ENCODE peak calls at places on chromosomes 1 and 21, in ten cellular contexts. C is cardiac fibroblast, R is BE2C, N is ovary, E is A549, O is mucosa of descending colon, I is GM13977, T is epithelial cell of esophagus, V is H9, S is mesothelial cell of epicardium. L is an unnamed sample.
A peak's percentile ranks its signal among the peaks of the same experiment; 100 is the strongest.

GRCh38 chr1:63322944-63323865 is 838 bp downstream of the FOXD3 start:
- DNase-seq in C (peak; percentile 16), R (peak; percentile 18), N (no peak), E (peak; percentile 36), O (peak; percentile 42), I (peak; percentile 50), T (peak; percentile 34), V (peak; percentile 74), S (peak; percentile 55), L (peak; percentile 68)

GRCh38 chr1:208171615-208172388 is 72.4 kb downstream of the PLXNA2 start:
- DNase-seq in C (no peak), R (no peak), N (no peak), E (no peak), O (no peak), I (no peak), T (no peak), V (no peak), S (no peak), L (no peak)

GRCh38 chr21:33036430-33037162 is 10.9 kb downstream of the OLIG2 start:
- DNase-seq in C (peak; percentile 65), R (no peak), N (no peak), E (no peak), O (peak; percentile 8), I (peak; percentile 35), T (peak; percentile 39), V (no peak), S (no peak), L (peak; percentile 51)

GRCh38 chr1:60622486-60622885 is 459.9 kb upstream of the NFIA start:
- DNase-seq in C (no peak), R (no peak), N (no peak), E (no peak), O (no peak), I (no peak), T (no peak), V (no peak), S (no peak), L (no peak)

GRCh38 chr1:89578940-89579684 is 53.8 kb upstream of the LRRC8C start:
- DNase-seq in C (no peak), R (no peak), N (no peak), E (no peak), O (no peak), I (no peak), T (no peak), V (no peak), S (no peak), L (no peak)

GRCh38 chr21:33670076-33670475 is 27.8 kb downstream of the ITSN1 start:
- DNase-seq in C (no peak), R (no peak), N (no peak), E (no peak), O (no peak), I (no peak), T (peak; percentile 35), V (no peak), S (no peak), L (no peak)

GRCh38 chr1:62989497-62989896 is 205.6 kb downstream of the ATG4C start:
- DNase-seq in C (no peak), R (no peak), N (no peak), E (no peak), O (no peak), I (no peak), T (no peak), V (no peak), S (no peak), L (no peak)

GRCh38 chr1:46587072-46587471 is 17.0 kb downstream of the MKNK1 start:
- DNase-seq in C (no peak), R (no peak), N (no peak), E (no peak), O (peak; percentile 21), I (no peak), T (no peak), V (no peak), S (no peak), L (no peak)

GRCh38 chr1:1752671-1753606 is 25.3 kb downstream of the NADK start:
- DNase-seq in C (no peak), R (no peak), N (no peak), E (no peak), O (no peak), I (peak; percentile 31), T (no peak), V (no peak), S (no peak), L (no peak)

GRCh38 chr1:160911925-160912324 is 26.9 kb upstream of the ITLN1 start:
- DNase-seq in C (no peak), R (no peak), N (no peak), E (no peak), O (no peak), I (no peak), T (no peak), V (no peak), S (no peak), L (no peak)

GRCh38 chr1:180907313-180908055 is 5.2 kb upstream of the KIAA1614 start:
- DNase-seq in C (no peak), R (no peak), N (no peak), E (no peak), O (no peak), I (peak; percentile 4), T (no peak), V (peak; percentile 14), S (no peak), L (no peak)

GRCh38 chr1:200969726-200970521 is 53.6 kb downstream of the KIF21B start:
- DNase-seq in C (no peak), R (no peak), N (no peak), E (no peak), O (no peak), I (peak; percentile 91), T (no peak), V (no peak), S (no peak), L (peak; percentile 88)
- TF ChIP-seq CTCF in C (no peak), R (no peak), N (no peak), E (no peak), O (no peak), I (peak; percentile 57), T (no peak), V (no peak), S (no peak), L (peak; percentile 39)

GRCh38 chr1:14787604-14788003 is 189.1 kb downstream of the KAZN start:
- DNase-seq in C (no peak), R (no peak), N (no peak), E (no peak), O (no peak), I (no peak), T (peak; percentile 81), V (peak; percentile 37), S (no peak), L (no peak)
- TF ChIP-seq CTCF in C (no peak), R (no peak), N (no peak), E (peak; percentile 6), O (no peak), I (peak; percentile 0), T (peak; percentile 9), V (peak; percentile 54), S (no peak), L (no peak)

GRCh38 chr1:109027841-109028240 is 14.1 kb downstream of the WDR47 start:
- DNase-seq in C (no peak), R (no peak), N (no peak), E (no peak), O (no peak), I (no peak), T (no peak), V (no peak), S (no peak), L (no peak)
- TF ChIP-seq CTCF in C (peak; percentile 10), R (peak; percentile 1), N (no peak), E (peak; percentile 10), O (no peak), I (no peak), T (no peak), V (peak; percentile 40), S (no peak), L (no peak)

DNA sequence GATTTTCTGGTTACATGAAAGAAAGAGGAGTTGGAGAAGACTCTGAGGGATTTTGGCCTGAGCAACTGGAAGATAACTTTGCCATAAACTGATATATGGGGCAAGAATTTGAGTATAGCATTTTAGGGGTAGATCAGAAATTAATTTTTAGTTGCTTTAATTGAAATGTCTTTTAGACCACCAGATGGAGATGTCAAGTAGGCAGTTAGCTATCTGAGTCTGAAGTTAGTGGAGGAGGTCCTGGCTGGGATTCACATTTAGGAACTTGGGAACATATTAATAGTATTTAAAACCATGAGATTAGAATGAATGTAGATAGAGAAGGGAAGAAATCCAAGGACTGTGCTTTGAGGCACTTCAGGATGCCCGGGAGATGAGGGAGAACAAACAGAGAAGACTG is 32.6 kb downstream of the SLC44A3 start:
- DNase-seq in C (peak; percentile 66), R (no peak), N (no peak), E (no peak), O (no peak), I (no peak), T (no peak), V (no peak), S (no peak), L (no peak)
- TF ChIP-seq CTCF in C (no peak), R (no peak), N (peak; percentile 44), E (no peak), O (no peak), I (no peak), T (no peak), V (no peak), S (no peak), L (no peak)